ENCODE peak calls at places on chromosomes 2 and 18, in eight cellular contexts. U is AG04450; Z is left ventricle myocardium inferior; J is endothelial cell of umbilical vein; X is AG09319; I is A549; M is colonic mucosa; O is CD4-positive, alpha-beta T cell. F is an unnamed sample.

GRCh38 chr2:61470122-61470951 is 550 bp downstream of the USP34 start:
- DNase-seq in U (peak; percentile 16), Z (peak; percentile 89), J (peak; percentile 60), X (no peak), I (peak; percentile 82), M (peak; percentile 94), O (peak; percentile 73), F (no peak)

GRCh38 chr2:226711606-226712296 is 87.9 kb downstream of the IRS1 start:
- DNase-seq in U (no peak), Z (no peak), J (no peak), X (no peak), I (no peak), M (no peak), O (no peak), F (no peak)

GRCh38 chr2:217106650-217107014 is 246.8 kb upstream of the TNP1 start:
- DNase-seq in U (no peak), Z (no peak), J (no peak), X (no peak), I (no peak), M (no peak), O (no peak), F (peak; percentile 68)

GRCh38 chr2:64581018-64581417 is 56.9 kb downstream of the AFTPH start:
- DNase-seq in U (no peak), Z (no peak), J (no peak), X (no peak), I (no peak), M (no peak), O (no peak), F (no peak)

GRCh38 chr2:172513935-172514586 is 41.8 kb upstream of the PDK1 start:
- DNase-seq in U (no peak), Z (no peak), J (no peak), X (no peak), I (no peak), M (no peak), O (no peak), F (no peak)

GRCh38 chr2:44392338-44392943 is 30.7 kb downstream of the CAMKMT start:
- DNase-seq in U (no peak), Z (no peak), J (peak; percentile 46), X (no peak), I (peak; percentile 21), M (peak; percentile 41), O (peak; percentile 22), F (peak; percentile 24)

GRCh38 chr2:96267159-96267971 is 1.3 kb downstream of the CIAO1 start:
- DNase-seq in U (no peak), Z (no peak), J (peak; percentile 23), X (no peak), I (peak; percentile 39), M (peak; percentile 34), O (peak; percentile 44), F (peak; percentile 32)

GRCh38 chr2:71226391-71226964 is 425 bp downstream of the PAIP2B start:
- DNase-seq in U (no peak), Z (peak; percentile 25), J (peak; percentile 5), X (no peak), I (no peak), M (peak; percentile 60), O (no peak), F (no peak)

GRCh38 chr2:10269711-10270610 is 32.7 kb upstream of the HPCAL1 start:
- DNase-seq in U (no peak), Z (no peak), J (no peak), X (no peak), I (no peak), M (peak; percentile 84), O (no peak), F (no peak)

GRCh38 chr2:48699377-48699951 is 56.1 kb downstream of the LHCGR start:
- DNase-seq in U (no peak), Z (no peak), J (no peak), X (no peak), I (no peak), M (no peak), O (no peak), F (no peak)

GRCh38 chr2:200860092-200860795 is 4.2 kb downstream of the CLK1 start:
- DNase-seq in U (no peak), Z (no peak), J (peak; percentile 49), X (no peak), I (no peak), M (no peak), O (no peak), F (peak; percentile 19)

GRCh38 chr2:165927353-165927752 is 26.2 kb downstream of the TTC21B start:
- DNase-seq in U (peak; percentile 4), Z (no peak), J (no peak), X (no peak), I (no peak), M (no peak), O (no peak), F (peak; percentile 14)

GRCh38 chr2:60954139-60954538 is 63.4 kb upstream of the PEX13 start:
- DNase-seq in U (no peak), Z (no peak), J (no peak), X (no peak), I (no peak), M (no peak), O (no peak), F (no peak)

GRCh38 chr18:50562686-50563085 is 2.8 kb downstream of the MAPK4 start:
- DNase-seq in U (no peak), Z (no peak), J (no peak), X (no peak), I (no peak), M (no peak), O (no peak), F (no peak)

GRCh38 chr2:152814475-152815030 is 96.1 kb downstream of the ARL6IP6 start:
- DNase-seq in U (no peak), Z (no peak), J (no peak), X (no peak), I (no peak), M (no peak), O (no peak), F (no peak)

GRCh38 chr18:32469190-32469611 is 1.5 kb downstream of the GAREM1 start:
- DNase-seq in U (no peak), Z (peak; percentile 24), J (peak; percentile 12), X (no peak), I (peak; percentile 12), M (peak; percentile 47), O (no peak), F (peak; percentile 2)

GRCh38 chr2:238247002-238247822 is 7.4 kb upstream of the HES6 start:
- DNase-seq in U (no peak), Z (no peak), J (no peak), X (no peak), I (no peak), M (no peak), O (no peak), F (no peak)

GRCh38 chr2:157596992-157597681 is 31.5 kb downstream of the ACVR1C start:
- DNase-seq in U (no peak), Z (peak; percentile 19), J (peak; percentile 4), X (no peak), I (peak; percentile 7), M (no peak), O (peak; percentile 38), F (no peak)

GRCh38 chr2:166351319-166351718 is 24.4 kb downstream of the SCN9A start:
- DNase-seq in U (no peak), Z (no peak), J (no peak), X (peak; percentile 63), I (no peak), M (no peak), O (no peak), F (peak; percentile 28)

GRCh38 chr2:232260075-232260474 is 118.5 kb upstream of the ALPP start:
- DNase-seq in U (peak; percentile 70), Z (no peak), J (peak; percentile 84), X (peak; percentile 40), I (no peak), M (no peak), O (no peak), F (peak; percentile 89)

GRCh38 chr18:8741524-8741923 is 36.2 kb downstream of the MTCL1 start:
- DNase-seq in U (no peak), Z (no peak), J (peak; percentile 41), X (no peak), I (no peak), M (no peak), O (no peak), F (no peak)

GRCh38 chr2:119028327-119029174 is 86.6 kb downstream of the MARCO start:
- DNase-seq in U (peak; percentile 7), Z (no peak), J (peak; percentile 4), X (no peak), I (peak; percentile 43), M (peak; percentile 50), O (no peak), F (peak; percentile 32)
- TF ChIP-seq CTCF in U (peak; percentile 66), Z (peak; percentile 46), J (peak; percentile 33), X (peak; percentile 50), I (peak; percentile 42), M (peak; percentile 15), O (no peak), F (peak; percentile 80)

DNA sequence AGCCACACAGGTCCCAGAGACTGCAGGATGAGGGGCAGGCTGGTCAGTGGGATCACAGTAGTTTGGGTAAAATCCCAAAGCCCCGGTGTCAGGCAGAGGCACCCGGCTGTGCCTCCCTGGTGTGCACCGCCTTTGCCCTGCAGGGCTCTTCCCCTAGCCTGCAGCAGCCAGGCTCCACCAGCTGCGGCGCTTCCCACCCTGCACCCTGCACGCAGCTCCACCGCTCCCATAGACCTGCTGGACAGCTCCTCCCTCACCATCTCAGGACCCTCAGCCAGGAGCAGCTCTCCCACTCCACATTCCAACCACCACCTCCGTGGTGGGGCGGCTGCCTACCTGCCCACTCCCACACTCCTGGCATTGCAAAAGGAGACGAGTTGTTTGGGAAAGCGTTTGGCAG is 287.3 kb upstream of the HDAC4 start:
- DNase-seq in U (no peak), Z (no peak), J (no peak), X (no peak), I (peak; percentile 27), M (peak; percentile 17), O (no peak), F (no peak)
- TF ChIP-seq CTCF in U (peak; percentile 16), Z (no peak), J (no peak), X (no peak), I (peak; percentile 15), M (no peak), O (no peak), F (no peak)

GRCh38 chr2:127621981-127622431 is 23.9 kb upstream of the GPR17 start:
- DNase-seq in U (no peak), Z (no peak), J (no peak), X (no peak), I (no peak), M (no peak), O (no peak), F (no peak)
- TF ChIP-seq CTCF in U (no peak), Z (no peak), J (no peak), X (no peak), I (no peak), M (no peak), O (no peak), F (no peak)

GRCh38 chr18:62637403-62637802 is 77.9 kb upstream of the PHLPP1 start:
- DNase-seq in U (no peak), Z (no peak), J (no peak), X (no peak), I (no peak), M (no peak), O (no peak), F (no peak)

GRCh38 chr18:62634471-62634870 is 80.9 kb upstream of the PHLPP1 start:
- DNase-seq in U (no peak), Z (no peak), J (no peak), X (peak; percentile 14), I (no peak), M (no peak), O (no peak), F (peak; percentile 8)

GRCh38 chr18:62632788-62633455 is 82.4 kb upstream of the PHLPP1 start:
- DNase-seq in U (no peak), Z (no peak), J (no peak), X (no peak), I (no peak), M (no peak), O (no peak), F (no peak)

GRCh38 chr18:62634991-62635630 is 80.2 kb upstream of the PHLPP1 start:
- DNase-seq in U (no peak), Z (no peak), J (no peak), X (no peak), I (no peak), M (no peak), O (no peak), F (no peak)

GRCh38 chr18:62637807-62638687 is 77.3 kb upstream of the PHLPP1 start:
- DNase-seq in U (no peak), Z (no peak), J (peak; percentile 18), X (no peak), I (peak; percentile 26), M (peak; percentile 36), O (peak; percentile 11), F (no peak)
- TF ChIP-seq CTCF in U (peak; percentile 50), Z (peak; percentile 56), J (peak; percentile 54), X (peak; percentile 31), I (peak; percentile 36), M (peak; percentile 70), O (peak; percentile 46), F (peak; percentile 77)

F was measured in HFFc6.